ENCODE peak calls at places on chromosome 1, in eight cellular contexts. I is RWPE2; Q is naive thymus-derived CD4-positive, alpha-beta T cell; V is ovary; W is CD8-positive, alpha-beta memory T cell; M is tibial nerve; T is HCT116; O is right lobe of liver. L is an unnamed sample. For H3K4me1, the result is how much of the 10 kb centered on the place peaks cover.

GRCh38 chr1:172885411-172885810 is 165.3 kb downstream of the TNFSF18 start:
- DNase-seq in I (no peak), Q (no peak), V (no peak), W (no peak), M (no peak), T (no peak), O (no peak), L (peak)

GRCh38 chr1:48823161-48823560 is 46.5 kb upstream of the BEND5 start:
- DNase-seq in I (no peak), Q (no peak), V (no peak), W (no peak), M (no peak), T (no peak), O (peak), L (no peak)

GRCh38 chr1:202018476-202019234 is 8.3 kb downstream of the ELF3 start:
- DNase-seq in I (peak), Q (no peak), V (no peak), W (no peak), M (no peak), T (peak), O (peak), L (peak)

GRCh38 chr1:230977781-230978490 is 725 bp downstream of the TTC13 start:
- DNase-seq in I (no peak), Q (peak), V (peak), W (no peak), M (no peak), T (peak), O (peak), L (peak)

GRCh38 chr1:17192394-17193221 is 12.3 kb upstream of the PADI1 start:
- DNase-seq in I (no peak), Q (no peak), V (no peak), W (no peak), M (no peak), T (no peak), O (no peak), L (no peak)

GRCh38 chr1:76179297-76179696 is 104.8 kb downstream of the ST6GALNAC3 start:
- DNase-seq in I (no peak), Q (no peak), V (no peak), W (no peak), M (no peak), T (no peak), O (no peak), L (no peak)

GRCh38 chr1:207698822-207699483 is 52.9 kb upstream of the CD46 start:
- DNase-seq in I (no peak), Q (peak), V (peak), W (no peak), M (peak), T (peak), O (peak), L (peak)

GRCh38 chr1:61951731-61952585 is 209.7 kb downstream of the PATJ start:
- DNase-seq in I (no peak), Q (no peak), V (no peak), W (no peak), M (no peak), T (no peak), O (no peak), L (no peak)

GRCh38 chr1:27959792-27960603 is at the start of gene XKR8:
- DNase-seq in I (peak), Q (peak), V (peak), W (peak), M (peak), T (peak), O (peak), L (peak)

GRCh38 chr1:20366076-20366765 is 75.5 kb downstream of the VWA5B1 start:
- DNase-seq in I (no peak), Q (no peak), V (no peak), W (no peak), M (no peak), T (no peak), O (no peak), L (peak)

GRCh38 chr1:39779821-39780220 is 8.7 kb upstream of the OXCT2 start:
- DNase-seq in I (no peak), Q (no peak), V (no peak), W (no peak), M (no peak), T (no peak), O (no peak), L (no peak)

GRCh38 chr1:182588460-182589396 is at the start of gene RNASEL:
- DNase-seq in I (no peak), Q (peak), V (peak), W (peak), M (peak), T (peak), O (peak), L (peak)

GRCh38 chr1:109985251-109986053 is 887 bp downstream of the AHCYL1 start:
- DNase-seq in I (no peak), Q (peak), V (no peak), W (no peak), M (no peak), T (no peak), O (no peak), L (no peak)

GRCh38 chr1:59549903-59550302 is 253.0 kb downstream of the FGGY start:
- DNase-seq in I (no peak), Q (no peak), V (no peak), W (no peak), M (peak), T (no peak), O (peak), L (no peak)

GRCh38 chr1:198679535-198680173 is 40.8 kb downstream of the PTPRC start:
- DNase-seq in I (no peak), Q (no peak), V (no peak), W (peak), M (no peak), T (no peak), O (no peak), L (no peak)

GRCh38 chr1:72281144-72281543 is 1.2 kb downstream of the NEGR1 start:
- DNase-seq in I (no peak), Q (no peak), V (no peak), W (no peak), M (no peak), T (no peak), O (no peak), L (peak)

GRCh38 chr1:165036403-165036802 is 320.1 kb downstream of the LMX1A start:
- DNase-seq in I (no peak), Q (no peak), V (no peak), W (no peak), M (no peak), T (no peak), O (no peak), L (no peak)

GRCh38 chr1:186102559-186103148 is 272.4 kb downstream of the TPR start:
- DNase-seq in I (no peak), Q (no peak), V (peak), W (no peak), M (no peak), T (no peak), O (no peak), L (peak)

GRCh38 chr1:182084487-182085316 is 23.2 kb upstream of the ZNF648 start:
- DNase-seq in I (no peak), Q (peak), V (peak), W (peak), M (peak), T (peak), O (peak), L (peak)

GRCh38 chr1:22711591-22712501 is 1.2 kb downstream of the EPHB2 start:
- DNase-seq in I (no peak), Q (no peak), V (peak), W (no peak), M (no peak), T (no peak), O (no peak), L (peak)

GRCh38 chr1:116483481-116484309 is 87.1 kb downstream of the CD58 start:
- DNase-seq in I (no peak), Q (no peak), V (peak), W (no peak), M (no peak), T (no peak), O (peak), L (no peak)

DNA sequence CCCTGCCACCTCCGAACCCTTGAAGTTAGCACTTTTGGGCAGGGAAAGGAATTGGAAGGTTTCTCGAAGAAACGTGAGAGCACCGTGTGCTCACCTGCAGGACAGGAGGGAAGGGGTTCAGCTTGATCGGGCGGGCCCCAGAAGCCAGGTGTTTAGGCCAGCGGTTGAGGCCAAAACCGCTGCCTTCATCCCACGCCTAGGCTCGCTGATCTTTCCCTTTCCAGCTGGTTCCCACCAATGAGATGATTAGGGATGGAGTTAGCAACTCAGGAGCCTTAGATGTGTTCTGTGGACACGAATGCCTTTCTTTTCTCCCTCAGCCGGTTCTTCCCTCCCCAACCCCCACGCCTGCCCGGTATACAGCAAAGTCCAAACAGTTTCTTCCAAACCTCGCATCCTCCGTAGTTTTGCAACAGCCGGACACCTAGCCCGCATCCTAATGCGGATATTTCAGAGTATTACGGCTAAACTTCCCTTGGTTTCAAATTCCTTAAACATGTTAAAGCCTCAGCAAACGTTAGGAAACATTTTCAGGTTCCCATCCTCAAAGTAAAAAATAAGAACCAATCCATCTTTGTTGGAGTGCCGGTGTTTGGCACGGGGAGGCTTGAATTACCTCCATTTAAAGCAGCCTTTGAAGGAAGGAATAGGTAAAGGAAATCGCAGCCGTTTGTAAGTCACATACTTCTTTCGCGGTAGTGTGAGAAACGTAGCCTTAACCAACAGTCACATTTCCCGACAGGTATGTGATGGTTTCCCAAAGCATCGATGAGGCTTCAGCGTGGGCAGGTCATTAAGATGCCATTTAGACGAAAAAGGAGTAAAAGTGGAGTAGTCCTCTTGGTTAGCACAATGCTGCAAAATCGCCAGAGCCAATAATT is 1.1 kb downstream of the LRRC8C start:
- DNase-seq in I (no peak), Q (no peak), V (peak), W (peak), M (no peak), T (no peak), O (peak), L (peak)
- H3K4me1 ChIP-seq in I (under half), Q (under half), V (under half), W (half or more), M (under half), T (under half), O (under half), L (under half)

DNA sequence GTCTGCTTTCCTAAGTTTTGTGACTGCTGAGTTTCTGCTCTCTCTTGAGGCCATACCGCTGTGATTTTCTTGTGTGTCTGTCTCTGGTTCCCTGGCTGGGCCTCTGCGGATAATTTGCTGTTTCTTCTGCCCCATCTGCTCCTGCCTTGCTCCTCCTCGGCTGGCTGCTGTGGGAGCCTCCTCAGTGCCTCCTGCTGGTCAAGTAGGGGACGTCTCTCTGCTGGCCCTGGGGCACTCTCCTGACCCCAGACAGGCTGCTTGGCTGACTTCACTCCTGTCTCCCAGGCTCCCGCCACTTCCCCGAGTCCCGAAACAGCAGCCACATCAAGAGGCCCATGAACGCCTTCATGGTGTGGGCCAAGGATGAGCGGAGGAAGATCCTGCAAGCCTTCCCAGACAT is 28.5 kb downstream of the ETNK2 start:
- DNase-seq in I (no peak), Q (no peak), V (no peak), W (no peak), M (no peak), T (no peak), O (no peak), L (no peak)
- H3K27ac ChIP-seq in I (no peak), Q (no peak), V (no peak), W (no peak), M (no peak), T (no peak), O (no peak), L (no peak)

GRCh38 chr1:245810789-245811337 is 656.1 kb downstream of the KIF26B start:
- DNase-seq in I (no peak), Q (no peak), V (no peak), W (no peak), M (no peak), T (no peak), O (no peak), L (no peak)
- H3K4me1 ChIP-seq in I (under half), Q (under half), V (under half), W (under half), M (under half), T (under half), O (under half), L (under half)

GRCh38 chr1:14949836-14950674 is 203.5 kb upstream of the TMEM51 start:
- DNase-seq in I (no peak), Q (no peak), V (no peak), W (no peak), M (no peak), T (no peak), O (no peak), L (no peak)
- H3K27ac ChIP-seq in I (no peak), Q (no peak), V (no peak), W (no peak), M (no peak), T (no peak), O (no peak), L (no peak)